ENCODE peak calls at places on chromosomes 13 and 19, in five cellular contexts. K, N, V, U and H are unnamed samples.

GRCh38 chr19:9934132-9934950 is 2.0 kb downstream of the OLFM2 start:
- DNase-seq in K (peak; percentile 75), N (peak; percentile 82), V (peak; percentile 89), U (no peak), H (no peak)

GRCh38 chr13:67549331-67549730 is 319.2 kb upstream of the PCDH9 start:
- DNase-seq in K (peak; percentile 11), N (peak; percentile 64), V (no peak), U (no peak), H (peak; percentile 86)

GRCh38 chr13:108915095-108915633 is 285.8 kb downstream of the MYO16 start:
- DNase-seq in K (peak; percentile 49), N (peak; percentile 77), V (peak; percentile 59), U (no peak), H (peak; percentile 26)

GRCh38 chr19:38451036-38451435 is 17.5 kb downstream of the RYR1 start:
- DNase-seq in K (no peak), N (no peak), V (no peak), U (no peak), H (no peak)

GRCh38 chr13:113433391-113433916 is 19.8 kb downstream of the ADPRHL1 start:
- DNase-seq in K (no peak), N (no peak), V (no peak), U (no peak), H (no peak)

GRCh38 chr13:75236774-75237173 is 245.2 kb downstream of the TBC1D4 start:
- DNase-seq in K (no peak), N (no peak), V (no peak), U (no peak), H (no peak)

GRCh38 chr13:106286811-106287210 is 248.7 kb downstream of the EFNB2 start:
- DNase-seq in K (no peak), N (no peak), V (no peak), U (no peak), H (no peak)

GRCh38 chr19:43470288-43470687 is 4.9 kb upstream of the LYPD3 start:
- DNase-seq in K (no peak), N (peak; percentile 71), V (no peak), U (no peak), H (no peak)

GRCh38 chr19:1773173-1773572 is 19.9 kb downstream of the ONECUT3 start:
- DNase-seq in K (no peak), N (peak; percentile 65), V (no peak), U (peak; percentile 28), H (no peak)

GRCh38 chr13:50917572-50917971 is 8.0 kb downstream of the RNASEH2B start:
- DNase-seq in K (no peak), N (no peak), V (no peak), U (no peak), H (no peak)

GRCh38 chr13:42548731-42549554 is 25.0 kb upstream of the TNFSF11 start:
- DNase-seq in K (no peak), N (peak; percentile 27), V (no peak), U (no peak), H (peak; percentile 61)

GRCh38 chr13:68107667-68108066 is 877.5 kb upstream of the PCDH9 start:
- DNase-seq in K (no peak), N (no peak), V (no peak), U (no peak), H (no peak)

GRCh38 chr19:46482645-46483044 is 11.3 kb upstream of the PNMA8A start:
- DNase-seq in K (no peak), N (peak; percentile 61), V (no peak), U (no peak), H (no peak)

GRCh38 chr13:102401305-102401704 is 543 bp downstream of the FGF14 start:
- DNase-seq in K (no peak), N (no peak), V (no peak), U (no peak), H (no peak)

GRCh38 chr19:16446108-16447014 is 25.4 kb downstream of the EPS15L1 start:
- DNase-seq in K (no peak), N (no peak), V (no peak), U (no peak), H (no peak)

DNA sequence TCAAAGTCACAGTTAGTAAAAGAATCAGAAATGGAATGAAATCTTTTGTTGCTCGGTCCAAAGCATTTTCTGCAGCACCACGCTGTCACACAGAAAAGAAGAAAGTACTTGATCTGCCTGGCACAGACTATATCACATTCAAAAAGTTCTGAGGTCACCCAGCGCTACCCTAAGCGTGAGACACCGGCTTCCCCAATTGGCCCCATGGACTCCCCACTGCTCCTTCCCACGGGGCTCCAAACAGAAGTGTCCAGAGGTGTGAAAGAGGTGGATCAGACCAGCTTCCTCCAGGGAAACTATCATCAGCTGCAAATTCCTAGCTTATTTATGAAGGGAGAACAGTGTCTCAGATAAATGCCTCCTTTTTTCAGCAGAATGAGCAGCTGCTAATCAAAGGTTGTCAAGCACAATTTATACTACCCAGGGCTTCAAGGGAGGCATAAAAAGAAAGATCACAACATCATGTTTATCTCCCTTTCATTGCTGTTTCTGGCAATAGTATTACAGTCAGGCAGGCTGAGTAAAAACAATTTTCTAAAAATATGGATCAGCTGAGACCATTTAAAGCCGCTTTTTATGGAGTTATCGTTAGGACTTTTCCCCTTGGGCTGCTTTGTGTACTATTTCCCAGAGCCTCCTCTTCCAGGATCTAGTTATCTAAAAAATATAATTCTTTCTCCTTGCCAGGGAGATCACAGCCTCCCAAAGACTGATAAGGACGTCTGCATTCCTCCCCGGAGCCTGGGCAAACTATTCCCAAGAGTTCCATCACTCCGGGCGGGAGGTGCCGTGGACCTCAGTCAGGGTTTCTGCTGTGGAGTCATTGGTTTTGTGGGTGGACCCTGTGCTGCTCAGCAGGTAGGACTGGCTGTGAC is 207.9 kb downstream of the LHFPL6 start:
- DNase-seq in K (no peak), N (no peak), V (no peak), U (no peak), H (no peak)
- H3K4me3 ChIP-seq in K (no peak overlapping the region), N (no peak overlapping the region), V (no peak overlapping the region), U (no peak overlapping the region), H (no peak overlapping the region)

GRCh38 chr19:35512831-35513230 is 618 bp downstream of the DMKN start:
- DNase-seq in K (no peak), N (no peak), V (no peak), U (no peak), H (no peak)

GRCh38 chr19:35510626-35510964 is 2.9 kb downstream of the DMKN start:
- DNase-seq in K (no peak), N (no peak), V (no peak), U (no peak), H (no peak)

GRCh38 chr19:35511337-35511736 is 2.1 kb downstream of the DMKN start:
- DNase-seq in K (no peak), N (no peak), V (no peak), U (no peak), H (no peak)

GRCh38 chr19:35513975-35514809 is 743 bp upstream of the DMKN start:
- DNase-seq in K (no peak), N (peak; percentile 32), V (peak; percentile 56), U (no peak), H (no peak)

DNA sequence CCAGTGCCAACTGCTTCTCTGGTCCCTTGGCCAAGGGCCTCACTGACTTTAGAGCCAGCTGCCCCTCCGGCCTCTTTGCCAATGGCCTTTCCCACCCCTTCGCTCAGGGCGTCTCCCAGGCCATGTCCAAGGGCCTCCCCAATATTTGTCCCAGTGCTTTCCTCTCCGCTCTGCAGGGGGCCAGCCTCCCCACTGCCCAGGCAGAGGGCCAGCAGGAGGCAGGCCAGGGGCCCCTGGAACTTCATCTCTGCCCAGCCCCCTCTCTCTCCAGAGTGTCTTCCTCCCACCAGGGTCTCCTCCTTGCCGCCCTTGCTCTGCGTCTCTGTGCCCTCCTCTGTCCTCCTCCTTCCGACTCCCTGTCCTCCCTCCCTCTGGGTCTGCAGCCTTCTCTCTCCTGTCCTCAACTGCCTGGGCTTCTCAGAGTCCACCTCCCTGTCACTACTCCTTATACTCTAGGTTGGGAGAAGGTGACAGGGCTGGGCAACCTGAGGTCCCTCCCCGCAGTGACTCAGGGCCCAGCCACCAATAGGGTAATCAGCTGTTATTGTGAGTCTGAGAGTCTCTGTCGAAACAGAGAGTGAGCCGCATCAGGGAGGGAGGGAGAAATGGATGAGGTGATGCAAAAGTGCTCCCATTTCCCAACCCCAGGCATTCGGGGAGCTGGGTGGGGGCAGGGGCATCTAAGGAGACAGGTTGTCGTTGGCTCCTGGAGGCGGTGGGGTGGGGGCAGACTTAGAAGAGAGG is at the start of gene DMKN:
- DNase-seq in K (no peak), N (peak; percentile 71), V (peak; percentile 52), U (peak; percentile 25), H (no peak)
- TF ChIP-seq CTCF in K (no peak), N (no peak), V (no peak), U (no peak), H (no peak)

GRCh38 chr19:45451850-45452387 is 15.9 kb upstream of the FOSB start:
- DNase-seq in K (no peak), N (no peak), V (no peak), U (no peak), H (no peak)

GRCh38 chr19:45457776-45458175 is 10.0 kb upstream of the FOSB start:
- DNase-seq in K (no peak), N (no peak), V (no peak), U (no peak), H (no peak)

GRCh38 chr19:45451181-45451849 is 16.5 kb upstream of the FOSB start:
- DNase-seq in K (no peak), N (peak; percentile 76), V (peak; percentile 62), U (no peak), H (no peak)

GRCh38 chr19:45456500-45456815 is 11.3 kb upstream of the FOSB start:
- DNase-seq in K (no peak), N (no peak), V (no peak), U (no peak), H (no peak)

DNA sequence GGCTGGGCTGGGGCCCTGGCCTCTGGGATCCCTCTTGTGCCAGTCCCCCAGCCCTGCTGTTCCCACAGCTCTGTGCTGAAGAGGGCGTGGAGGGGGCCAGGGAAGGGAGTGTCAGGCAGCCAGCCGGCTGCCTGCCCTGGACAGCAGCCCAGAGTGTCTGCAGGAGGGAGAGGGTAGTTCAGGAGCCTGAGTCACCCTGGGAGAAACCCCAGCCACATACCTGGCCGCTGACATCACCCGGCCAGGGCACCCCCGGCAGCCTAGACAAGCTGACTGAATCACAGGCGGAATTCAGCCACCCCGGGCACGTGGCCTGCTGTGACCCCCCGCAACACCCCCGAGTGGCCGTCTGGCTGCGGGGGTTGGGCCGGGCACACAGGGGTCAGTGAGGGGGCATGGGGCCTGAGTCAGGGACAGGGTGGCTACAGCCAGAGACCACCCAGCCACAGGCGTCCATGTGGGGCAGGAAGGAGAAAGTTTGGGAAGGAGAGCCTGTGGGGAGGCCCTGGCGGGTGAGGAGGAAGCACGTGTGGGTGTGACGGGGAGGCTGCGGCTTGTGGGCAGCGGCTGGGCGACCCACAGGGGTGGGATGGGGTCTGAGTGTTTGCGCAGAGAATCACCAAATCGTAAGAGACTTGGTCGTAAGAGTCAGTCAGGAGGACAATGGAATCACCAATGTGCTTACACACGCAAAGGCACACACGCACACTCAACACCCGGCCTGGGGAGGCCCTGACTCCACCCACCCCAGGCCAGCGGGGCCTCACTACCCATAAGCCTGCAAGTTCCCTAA is 11.9 kb upstream of the FOSB start:
- DNase-seq in K (peak; percentile 99), N (peak; percentile 100), V (peak; percentile 98), U (peak; percentile 96), H (peak; percentile 98)
- H3K4me3 ChIP-seq in K (peak overlapping the region; percentile 28), N (no peak overlapping the region), V (no peak overlapping the region), U (peak overlapping the region; percentile 30), H (no peak overlapping the region)

GRCh38 chr13:82292334-82292733 is 1589.9 kb downstream of the SLITRK1 start:
- DNase-seq in K (no peak), N (no peak), V (no peak), U (no peak), H (no peak)

GRCh38 chr13:82291852-82292251 is 1590.4 kb downstream of the SLITRK1 start:
- DNase-seq in K (no peak), N (no peak), V (no peak), U (no peak), H (no peak)

GRCh38 chr13:82298110-82298509 is 1584.2 kb downstream of the SLITRK1 start:
- DNase-seq in K (no peak), N (no peak), V (no peak), U (no peak), H (no peak)

GRCh38 chr13:82294226-82294625 is 1588.0 kb downstream of the SLITRK1 start:
- DNase-seq in K (no peak), N (no peak), V (no peak), U (no peak), H (no peak)
- TF ChIP-seq CTCF in K (no peak), N (no peak), V (no peak), U (no peak), H (no peak)